ENCODE peak calls at places on chromosomes 11 and 22, in five cellular contexts. B is HepG2, L is K562, O is HCT116, E is SK-N-SH. M is an unnamed sample.

GRCh38 chr11:64444838-64445441 is 86.0 kb downstream of the RPS6KA4 start:
- DNase-seq in B (no peak), O (peak; percentile 16), L (peak; percentile 47), E (peak; percentile 38), M (peak; percentile 61)

GRCh38 chr11:2663506-2663905 is 36.3 kb downstream of the KCNQ1OT1 start:
- DNase-seq in O (no peak), L (no peak), E (no peak), B (no peak), M (no peak)

GRCh38 chr11:64400667-64401066 is 41.7 kb downstream of the RPS6KA4 start:
- DNase-seq in L (no peak), O (no peak), B (no peak), E (no peak), M (no peak)

GRCh38 chr11:32586576-32587190 is 3.1 kb downstream of the EIF3M start:
- DNase-seq in O (peak; percentile 29), L (peak; percentile 60), E (peak; percentile 41), B (peak; percentile 46), M (peak; percentile 66)

GRCh38 chr22:35528967-35529366 is 11.7 kb upstream of the RASD2 start:
- DNase-seq in E (no peak), L (no peak), B (no peak), O (no peak), M (no peak)

GRCh38 chr11:121112498-121113455 is 11.7 kb downstream of the TECTA start:
- DNase-seq in O (peak; percentile 35), B (peak; percentile 52), E (peak; percentile 85), L (peak; percentile 57), M (peak; percentile 53)

GRCh38 chr11:14318581-14318981 is 40.4 kb downstream of the RRAS2 start:
- DNase-seq in E (no peak), B (no peak), L (no peak), O (no peak), M (no peak)

GRCh38 chr11:65575568-65576231 is at the start of gene EHBP1L1:
- DNase-seq in L (peak; percentile 81), E (peak; percentile 91), O (no peak), B (no peak), M (peak; percentile 64)

GRCh38 chr11:12642040-12642439 is 32.2 kb upstream of the TEAD1 start:
- DNase-seq in B (peak; percentile 57), E (no peak), L (peak; percentile 50), O (no peak), M (no peak)

GRCh38 chr11:121566279-121567168 is 113.8 kb upstream of the SORL1-AS1 start:
- DNase-seq in E (no peak), B (no peak), O (no peak), L (no peak), M (no peak)

GRCh38 chr11:117457031-117457785 is 129.6 kb downstream of the CEP164 start:
- DNase-seq in L (no peak), B (no peak), E (no peak), O (no peak), M (no peak)

GRCh38 chr11:103051986-103052385 is 40.0 kb downstream of the DCUN1D5 start:
- DNase-seq in B (no peak), O (no peak), E (no peak), L (no peak), M (no peak)

GRCh38 chr11:13013054-13013488 is 4.0 kb downstream of the RASSF10 start:
- DNase-seq in L (no peak), O (no peak), E (no peak), B (no peak), M (peak; percentile 19)

GRCh38 chr11:18721576-18722292 is 4.3 kb downstream of the IGSF22 start:
- DNase-seq in E (peak; percentile 74), L (peak; percentile 61), B (no peak), O (peak; percentile 45), M (peak; percentile 64)

GRCh38 chr11:93370260-93370659 is 39.7 kb downstream of the DEUP1 start:
- DNase-seq in L (no peak), E (no peak), B (no peak), O (no peak), M (no peak)

GRCh38 chr11:79363861-79364378 is 76.9 kb downstream of the TENM4 start:
- DNase-seq in E (no peak), O (no peak), B (no peak), L (no peak), M (no peak)

GRCh38 chr11:44308256-44308922 is 1.6 kb downstream of the ALX4 start:
- DNase-seq in L (no peak), O (no peak), B (no peak), E (no peak), M (no peak)

DNA sequence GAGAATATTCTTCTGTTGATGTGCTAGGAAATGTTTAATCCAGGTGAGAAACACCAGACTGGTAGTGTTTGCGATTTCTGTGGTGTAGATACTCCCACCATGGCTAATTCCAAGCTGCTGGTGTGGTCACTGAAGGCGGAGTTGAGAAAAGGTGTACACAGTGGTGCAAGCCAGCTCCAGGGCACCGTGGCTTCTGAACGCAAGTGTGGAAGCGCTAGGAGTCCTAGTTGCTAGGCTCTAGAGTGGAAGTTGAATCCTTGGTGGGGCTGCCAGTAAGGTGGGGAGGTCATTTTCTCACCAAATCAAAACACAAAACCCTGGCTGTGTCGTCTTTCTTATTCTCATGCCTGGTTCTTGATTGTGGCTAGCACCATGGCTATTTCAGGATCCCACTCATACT is 61.6 kb downstream of the ZBTB16 start:
- DNase-seq in O (no peak), L (no peak), E (no peak), B (no peak), M (no peak)
- H3K4me1 ChIP-seq in O (no peaks in the 10 kb centered on the region), L (peaks cover 3% of the 10 kb centered on the region), E (no peaks in the 10 kb centered on the region), B (no peaks in the 10 kb centered on the region), M (no peaks in the 10 kb centered on the region)

GRCh38 chr11:403021-403760 is 9.2 kb downstream of the PKP3 start:
- DNase-seq in O (no peak), L (no peak), B (no peak), E (no peak), M (no peak)
- TF ChIP-seq REST in O (no peak), L (no peak), B (no peak), E (no peak), M (no peak)

DNA sequence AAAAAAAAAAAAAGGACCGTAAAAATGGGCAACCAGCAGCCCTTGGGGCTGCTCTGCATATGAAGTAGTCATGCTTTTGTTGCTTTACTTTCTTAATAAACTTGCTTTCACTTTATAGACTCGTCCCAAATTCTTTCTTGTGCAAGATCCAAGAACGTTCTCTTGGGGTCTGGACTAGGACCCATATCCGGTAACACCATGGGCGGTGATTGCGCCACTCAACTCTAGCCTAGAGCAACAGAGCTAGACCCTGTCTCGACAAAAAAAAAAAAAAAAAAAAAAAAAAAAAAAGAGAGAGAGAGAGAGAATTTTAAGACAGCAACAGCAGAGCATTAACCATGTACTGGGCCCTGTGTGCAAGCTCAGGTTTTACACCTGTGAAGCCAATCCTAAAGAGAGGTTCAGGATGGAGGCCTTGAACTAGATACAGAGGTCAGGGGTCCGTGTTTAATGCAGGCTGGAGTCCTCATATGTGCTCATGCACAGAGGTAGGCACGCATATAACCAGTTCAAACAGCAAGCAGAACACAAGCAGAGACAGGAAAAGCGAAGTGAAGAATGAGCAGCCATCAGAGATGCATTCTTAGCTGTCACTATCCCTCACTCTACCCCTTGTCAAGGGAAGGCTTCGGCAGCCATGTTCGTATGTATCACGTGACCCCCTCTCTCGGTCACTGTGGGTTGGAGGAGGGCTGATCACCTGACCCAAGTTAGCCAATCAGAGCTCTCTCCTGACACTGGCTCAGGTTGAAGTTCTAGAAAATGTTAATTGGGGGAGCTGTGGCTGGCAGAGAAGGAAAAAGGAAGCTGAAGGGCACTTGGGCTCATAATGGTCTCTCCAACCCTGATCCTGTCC is 16.7 kb upstream of the SYT12 start:
- DNase-seq in E (peak; percentile 61), O (peak; percentile 62), L (peak; percentile 80), B (peak; percentile 52), M (peak; percentile 91)
- H3K4me1 ChIP-seq in E (no peaks in the 10 kb centered on the region), O (peaks cover 5% of the 10 kb centered on the region), L (peaks cover 8% of the 10 kb centered on the region), B (peaks cover 53% of the 10 kb centered on the region), M (no peaks in the 10 kb centered on the region)

GRCh38 chr22:44685384-44686056 is 16.5 kb upstream of the PRR5 start:
- DNase-seq in O (peak; percentile 35), B (no peak), E (peak; percentile 60), L (peak; percentile 79), M (peak; percentile 53)
- TF ChIP-seq REST in O (no peak), B (no peak), E (no peak), L (no peak), M (no peak)

GRCh38 chr22:20532256-20532993 is 25.0 kb downstream of the MED15 start:
- DNase-seq in L (no peak), E (no peak), B (no peak), O (no peak), M (no peak)
- H3K4me1 ChIP-seq in L (peaks cover under 1% of the 10 kb centered on the region), E (peaks cover 35% of the 10 kb centered on the region), B (peaks cover 33% of the 10 kb centered on the region), O (peaks cover 37% of the 10 kb centered on the region), M (peaks cover 50% of the 10 kb centered on the region)